ENCODE peak calls at places on chromosome 5, in six cellular contexts. G, D, Y, X, U and R are unnamed samples.

GRCh38 chr5:39758426-39758825 is 333.6 kb upstream of the DAB2 start:
- DNase-seq in X (no peak), G (no peak), U (no peak), D (no peak), Y (no peak), R (no peak)

GRCh38 chr5:30279237-30279636 is 914.2 kb upstream of the CDH6 start:
- DNase-seq in D (no peak), Y (no peak), X (peak), U (no peak), G (no peak), R (no peak)

GRCh38 chr5:128446-128845 is 36.5 kb downstream of the PLEKHG4B start:
- DNase-seq in U (no peak), D (peak), G (no peak), Y (no peak), X (no peak), R (no peak)

GRCh38 chr5:538801-539468 is 14.7 kb upstream of the SLC9A3 start:
- DNase-seq in X (no peak), Y (no peak), D (no peak), G (no peak), U (no peak), R (no peak)

GRCh38 chr5:40416588-40416987 is 263.1 kb upstream of the PTGER4 start:
- DNase-seq in D (no peak), X (no peak), G (no peak), Y (no peak), U (no peak), R (no peak)

GRCh38 chr5:179254638-179255271 is 90.5 kb downstream of the ADAMTS2 start:
- DNase-seq in X (no peak), U (no peak), G (no peak), Y (no peak), D (no peak), R (no peak)

GRCh38 chr5:124752854-124753720 is 6.6 kb upstream of the ZNF608 start:
- DNase-seq in D (no peak), X (no peak), U (no peak), Y (no peak), G (no peak), R (no peak)

GRCh38 chr5:128154943-128155342 is 71.4 kb downstream of the SLC12A2 start:
- DNase-seq in Y (no peak), X (no peak), U (no peak), G (peak), D (no peak), R (no peak)

GRCh38 chr5:143887302-143887638 is 75.3 kb downstream of the HMHB1 start:
- DNase-seq in X (no peak), D (peak), G (peak), Y (no peak), U (no peak), R (no peak)

GRCh38 chr5:19771174-19771835 is 216.7 kb downstream of the CDH18 start:
- DNase-seq in D (no peak), U (no peak), X (peak), Y (no peak), G (peak), R (no peak)

GRCh38 chr5:151075698-151076331 is 5.0 kb downstream of the TNIP1 start:
- DNase-seq in X (no peak), U (no peak), Y (no peak), G (no peak), D (no peak), R (no peak)

GRCh38 chr5:39447059-39447458 is 22.3 kb upstream of the DAB2 start:
- DNase-seq in G (peak), U (no peak), X (no peak), Y (no peak), D (no peak), R (no peak)

GRCh38 chr5:161765611-161766010 is 80.1 kb downstream of the GABRA6 start:
- DNase-seq in X (no peak), G (no peak), U (no peak), D (no peak), Y (no peak), R (no peak)

GRCh38 chr5:167171056-167171455 is 1120.4 kb upstream of the WWC1 start:
- DNase-seq in G (no peak), Y (no peak), U (no peak), D (no peak), X (no peak), R (no peak)

GRCh38 chr5:14211818-14212799 is 69.0 kb downstream of the TRIO start:
- DNase-seq in D (no peak), X (no peak), G (no peak), U (peak), Y (peak), R (no peak)

GRCh38 chr5:4116834-4117233 is 521.2 kb downstream of the IRX1 start:
- DNase-seq in Y (no peak), U (no peak), X (no peak), D (no peak), G (no peak), R (no peak)

GRCh38 chr5:4113905-4114304 is 518.3 kb downstream of the IRX1 start:
- DNase-seq in D (no peak), U (no peak), G (no peak), Y (no peak), X (no peak), R (no peak)

GRCh38 chr5:4108690-4109089 is 513.1 kb downstream of the IRX1 start:
- DNase-seq in G (no peak), Y (no peak), D (no peak), U (no peak), X (no peak), R (no peak)

DNA sequence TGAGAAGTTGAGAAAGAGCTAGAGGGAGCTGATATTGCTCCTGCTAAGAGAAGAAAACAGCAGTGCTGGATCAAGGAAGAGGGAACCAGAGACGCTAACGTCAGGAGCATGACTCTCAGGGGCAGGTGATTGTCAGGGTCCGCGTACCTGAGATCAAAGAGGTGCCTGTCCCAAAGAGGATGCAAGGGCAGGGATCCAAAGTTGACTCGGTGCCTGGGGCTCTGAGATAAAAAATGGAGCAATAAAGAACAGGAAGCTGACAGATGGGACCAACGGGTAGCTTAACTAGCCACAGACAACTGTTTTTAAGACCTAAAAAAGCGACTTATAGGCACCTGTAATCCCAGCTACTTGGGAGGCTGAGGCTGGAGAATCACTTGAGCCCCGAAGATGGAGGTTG is 517.8 kb downstream of the IRX1 start:
- DNase-seq in U (no peak), Y (no peak), X (peak), D (no peak), G (no peak), R (no peak)
- H3K4me3 ChIP-seq in U (no peak), Y (no peak), X (no peak), D (no peak), G (no peak), R (no peak)

DNA sequence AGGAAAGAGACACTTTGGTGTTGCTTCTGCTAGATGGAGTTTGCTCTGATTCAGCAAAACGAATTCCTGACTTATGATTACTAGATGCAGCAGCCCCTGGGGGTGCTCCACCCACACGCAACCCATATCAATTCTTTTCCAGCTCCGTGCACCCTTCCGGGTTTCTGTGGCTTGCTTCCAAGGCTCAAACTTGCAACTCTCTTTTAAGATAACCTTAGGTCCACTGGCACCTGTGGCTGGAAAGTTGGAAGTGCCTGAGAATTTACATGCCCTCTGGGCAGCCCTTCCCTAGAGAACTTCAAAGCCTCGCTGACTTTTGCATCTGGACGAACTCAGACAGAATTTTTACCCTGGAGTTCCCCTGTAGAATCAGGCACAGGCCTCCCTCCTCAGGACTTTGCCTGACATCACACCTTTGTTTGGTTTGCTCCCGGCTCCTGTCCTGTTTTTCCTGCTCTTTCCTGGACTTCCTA is 224.9 kb downstream of the SNX18 start:
- DNase-seq in D (peak), G (peak), X (peak), U (no peak), Y (no peak), R (no peak)
- TF ChIP-seq CTCF in D (peak), G (no peak), X (peak), U (no peak), Y (no peak), R (peak)

GRCh38 chr5:44932922-44933585 is 124.3 kb downstream of the MRPS30 start:
- DNase-seq in X (no peak), G (no peak), Y (peak), D (no peak), U (peak), R (no peak)
- H3K4me3 ChIP-seq in X (no peak), G (no peak), Y (peak), D (no peak), U (peak), R (no peak)

GRCh38 chr5:59185757-59186385 is 603.0 kb downstream of the RAB3C start:
- DNase-seq in Y (no peak), U (no peak), X (no peak), G (no peak), D (no peak), R (no peak)
- TF ChIP-seq CTCF in Y (no peak), U (peak), X (peak), G (no peak), D (no peak), R (no peak)

DNA sequence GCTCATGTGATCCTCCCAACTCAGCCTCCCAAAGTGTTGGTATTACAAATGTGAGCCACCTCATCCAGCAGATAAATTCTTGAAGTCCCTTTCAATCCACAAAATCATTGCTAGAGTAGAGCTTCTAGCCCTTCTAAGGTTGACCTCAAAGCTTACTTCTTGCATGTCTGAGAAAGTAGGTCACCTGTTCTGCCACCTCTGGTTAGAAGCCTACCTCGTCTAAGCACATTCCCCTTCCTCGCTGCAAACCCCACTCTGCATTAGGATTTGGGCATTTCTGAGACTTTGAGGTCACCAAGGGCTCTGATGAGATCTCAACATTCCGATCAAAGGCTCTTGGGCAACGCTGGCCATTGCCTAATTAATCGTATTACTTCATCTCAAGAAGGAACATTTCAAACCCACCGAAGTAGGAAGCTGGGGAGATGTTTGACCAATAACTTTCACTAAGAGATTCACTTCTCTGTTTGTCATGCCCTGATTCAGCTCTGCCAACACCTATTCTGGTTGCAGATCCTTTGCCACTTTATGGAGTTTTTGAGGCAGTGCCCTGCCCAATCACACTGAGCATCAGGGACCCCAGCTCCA is 8.6 kb downstream of the ADAM19 start:
- DNase-seq in X (no peak), D (no peak), U (no peak), Y (peak), G (no peak), R (no peak)
- H3K4me3 ChIP-seq in X (no peak), D (no peak), U (no peak), Y (no peak), G (no peak), R (no peak)

GRCh38 chr5:172048170-172048422 is 41.7 kb upstream of the FBXW11 start:
- DNase-seq in U (no peak), X (no peak), Y (no peak), G (no peak), D (no peak), R (no peak)
- TF ChIP-seq CTCF in U (no peak), X (no peak), Y (no peak), G (no peak), D (no peak), R (no peak)

DNA sequence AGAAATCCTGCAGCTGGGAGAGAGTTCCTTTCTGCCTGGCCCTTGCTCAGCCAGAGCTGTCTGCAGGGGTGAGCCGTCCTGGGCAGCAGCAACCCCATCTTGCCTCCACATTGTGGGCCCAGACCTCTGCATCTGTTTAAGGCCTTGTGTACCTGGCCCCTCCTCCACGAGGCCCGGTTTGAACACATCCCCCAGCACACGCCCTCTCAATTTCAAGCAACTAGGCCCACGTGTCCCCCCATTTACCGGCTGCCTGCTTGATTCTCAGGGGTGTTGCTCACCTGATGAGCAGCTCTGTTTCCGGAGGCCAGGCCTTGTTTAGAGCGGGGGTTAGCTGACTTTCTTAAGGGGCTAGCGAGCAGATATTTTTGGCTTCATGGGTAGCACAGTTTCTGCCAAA is 181.8 kb downstream of the HSPA4 start:
- DNase-seq in Y (no peak), U (no peak), D (no peak), G (no peak), X (no peak), R (no peak)
- H3K4me3 ChIP-seq in Y (no peak), U (no peak), D (no peak), G (no peak), X (no peak), R (no peak)

DNA sequence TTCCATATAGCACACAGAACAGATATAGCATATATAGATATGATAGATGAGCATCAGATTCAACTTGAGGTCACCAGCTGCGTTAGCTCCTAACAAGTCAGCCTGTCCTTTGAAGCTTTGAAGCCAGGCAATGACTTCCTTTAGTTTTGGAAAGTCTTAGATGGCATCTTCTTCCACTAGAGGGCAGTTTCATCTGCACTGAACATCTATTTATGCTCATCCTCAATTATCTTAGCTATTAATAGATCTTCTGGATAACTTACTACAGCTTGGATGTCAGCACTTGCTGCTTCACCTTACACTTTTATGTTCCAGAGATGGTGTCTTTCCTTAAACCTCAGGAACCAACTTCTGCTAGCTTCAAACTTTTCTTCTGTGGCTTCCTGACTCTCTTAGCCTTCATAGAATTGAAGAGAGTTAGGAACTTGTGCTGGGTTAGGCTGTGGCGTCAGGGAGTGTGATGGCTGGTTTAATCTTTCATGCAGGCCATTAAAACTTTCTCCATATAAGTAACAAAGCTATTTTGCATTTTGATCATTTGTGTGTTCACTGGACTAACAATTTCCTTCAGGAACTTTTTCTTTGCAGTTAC is 1401.4 kb downstream of the EFNA5 start:
- DNase-seq in G (peak), D (peak), U (no peak), X (peak), Y (peak), R (no peak)
- TF ChIP-seq CTCF in G (peak), D (peak), U (peak), X (peak), Y (peak), R (peak)

GRCh38 chr5:150057052-150057451 is 29.3 kb downstream of the CSF1R start:
- DNase-seq in U (no peak), Y (no peak), D (no peak), G (no peak), X (no peak), R (no peak)
- H3K4me3 ChIP-seq in U (no peak), Y (no peak), D (no peak), G (no peak), X (no peak), R (no peak)